ENCODE peak calls at places on chromosome 2, in eight cellular contexts. One of them, this sample, is unnamed.
A peak's percentile ranks its signal among the peaks of the same experiment; 100 is the strongest.

GRCh38 chr2:160043265-160043664 is 19.1 kb downstream of the PLA2R1 start:
- DNase-seq in left lung: no peak
- DNase-seq in osteoblast: no peak
- DNase-seq in PC-3: peak; percentile 66
- DNase-seq in CD4-positive, alpha-beta T cell: no peak
- DNase-seq in right lobe of liver: no peak
- DNase-seq in HepG2: no peak
- DNase-seq in IMR-90: no peak
- DNase-seq in this sample: no peak

GRCh38 chr2:237736783-237737182 is 61.8 kb upstream of the RBM44 start:
- DNase-seq in IMR-90: no peak
- DNase-seq in PC-3: no peak
- DNase-seq in right lobe of liver: no peak
- DNase-seq in left lung: no peak
- DNase-seq in HepG2: no peak
- DNase-seq in CD4-positive, alpha-beta T cell: no peak
- DNase-seq in osteoblast: no peak
- DNase-seq in this sample: no peak

GRCh38 chr2:206198677-206199076 is 39.0 kb downstream of the EEF1B2 start:
- DNase-seq in IMR-90: peak; percentile 28
- DNase-seq in left lung: no peak
- DNase-seq in CD4-positive, alpha-beta T cell: no peak
- DNase-seq in HepG2: no peak
- DNase-seq in right lobe of liver: no peak
- DNase-seq in PC-3: peak; percentile 27
- DNase-seq in osteoblast: peak; percentile 95
- DNase-seq in this sample: no peak

GRCh38 chr2:133157141-133157540 is 411.1 kb downstream of the NCKAP5 start:
- DNase-seq in CD4-positive, alpha-beta T cell: no peak
- DNase-seq in PC-3: no peak
- DNase-seq in right lobe of liver: no peak
- DNase-seq in IMR-90: peak; percentile 37
- DNase-seq in left lung: no peak
- DNase-seq in HepG2: no peak
- DNase-seq in osteoblast: no peak
- DNase-seq in this sample: no peak

GRCh38 chr2:127622561-127623387 is 23.2 kb upstream of the GPR17 start:
- DNase-seq in osteoblast: peak; percentile 86
- DNase-seq in PC-3: no peak
- DNase-seq in IMR-90: no peak
- DNase-seq in left lung: peak; percentile 16
- DNase-seq in CD4-positive, alpha-beta T cell: no peak
- DNase-seq in HepG2: no peak
- DNase-seq in right lobe of liver: peak; percentile 40
- DNase-seq in this sample: no peak

GRCh38 chr2:25257032-25257455 is 84.7 kb downstream of the DNMT3A start:
- DNase-seq in left lung: no peak
- DNase-seq in HepG2: no peak
- DNase-seq in PC-3: no peak
- DNase-seq in right lobe of liver: no peak
- DNase-seq in CD4-positive, alpha-beta T cell: no peak
- DNase-seq in IMR-90: peak; percentile 85
- DNase-seq in osteoblast: peak; percentile 80
- DNase-seq in this sample: peak; percentile 63

GRCh38 chr2:140986456-140986855 is 1144.4 kb downstream of the LRP1B start:
- DNase-seq in IMR-90: no peak
- DNase-seq in right lobe of liver: no peak
- DNase-seq in osteoblast: no peak
- DNase-seq in left lung: no peak
- DNase-seq in CD4-positive, alpha-beta T cell: no peak
- DNase-seq in HepG2: no peak
- DNase-seq in PC-3: no peak
- DNase-seq in this sample: no peak

GRCh38 chr2:44916291-44916690 is 25.2 kb upstream of the SIX3 start:
- DNase-seq in right lobe of liver: no peak
- DNase-seq in IMR-90: no peak
- DNase-seq in HepG2: no peak
- DNase-seq in CD4-positive, alpha-beta T cell: no peak
- DNase-seq in PC-3: no peak
- DNase-seq in osteoblast: no peak
- DNase-seq in left lung: no peak
- DNase-seq in this sample: no peak

GRCh38 chr2:197211881-197212342 is 98.7 kb downstream of the ANKRD44 start:
- DNase-seq in osteoblast: no peak
- DNase-seq in right lobe of liver: no peak
- DNase-seq in CD4-positive, alpha-beta T cell: no peak
- DNase-seq in HepG2: no peak
- DNase-seq in PC-3: no peak
- DNase-seq in left lung: no peak
- DNase-seq in IMR-90: no peak
- DNase-seq in this sample: no peak

GRCh38 chr2:102018823-102019445 is 27.2 kb downstream of the IL1R2 start:
- DNase-seq in CD4-positive, alpha-beta T cell: no peak
- DNase-seq in osteoblast: no peak
- DNase-seq in PC-3: no peak
- DNase-seq in right lobe of liver: no peak
- DNase-seq in IMR-90: peak; percentile 66
- DNase-seq in left lung: no peak
- DNase-seq in HepG2: no peak
- DNase-seq in this sample: no peak

GRCh38 chr2:237931205-237931721 is 35.6 kb upstream of the UBE2F start:
- DNase-seq in osteoblast: peak; percentile 83
- DNase-seq in left lung: no peak
- DNase-seq in PC-3: no peak
- DNase-seq in IMR-90: peak; percentile 92
- DNase-seq in right lobe of liver: no peak
- DNase-seq in HepG2: no peak
- DNase-seq in CD4-positive, alpha-beta T cell: no peak
- DNase-seq in this sample: no peak

GRCh38 chr2:240932001-240932723 is 26.0 kb downstream of the CROCC2 start:
- DNase-seq in right lobe of liver: peak; percentile 42
- DNase-seq in left lung: peak; percentile 19
- DNase-seq in IMR-90: no peak
- DNase-seq in HepG2: no peak
- DNase-seq in PC-3: no peak
- DNase-seq in CD4-positive, alpha-beta T cell: no peak
- DNase-seq in osteoblast: peak; percentile 46
- DNase-seq in this sample: peak; percentile 44

DNA sequence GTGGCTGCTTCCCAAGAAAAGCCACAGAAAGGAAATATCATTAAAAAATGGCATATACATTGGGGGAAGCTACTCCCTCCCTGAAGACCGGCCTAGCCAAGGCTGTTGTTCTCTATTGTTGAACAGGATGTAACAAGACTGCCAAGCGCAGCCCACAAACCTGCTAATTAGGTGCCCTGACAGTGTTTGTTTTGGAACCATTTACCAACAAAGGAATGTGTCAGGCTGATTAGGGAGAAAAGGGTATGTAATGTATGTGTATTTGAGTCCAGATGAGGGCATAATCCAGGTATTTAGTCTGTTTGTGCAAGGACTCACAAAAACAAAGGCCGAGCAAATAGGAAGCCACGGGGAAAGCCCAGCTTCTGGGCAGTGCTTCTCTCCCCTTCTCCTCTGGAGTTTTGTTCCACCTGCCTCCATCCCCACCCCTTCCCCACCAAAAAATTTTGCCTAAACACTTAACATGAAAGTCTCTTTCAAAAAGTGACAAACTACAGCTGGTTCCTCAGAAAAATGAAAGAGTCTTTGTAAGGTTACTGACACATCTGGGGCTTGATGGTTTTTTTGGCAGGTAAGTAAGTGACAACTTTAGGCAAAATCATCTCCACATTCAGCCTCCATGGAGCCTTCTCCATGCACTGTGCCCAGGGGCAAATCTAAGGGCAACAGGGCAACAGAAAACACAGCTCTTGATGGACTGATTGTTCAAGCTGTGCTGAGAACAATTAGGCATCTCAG is 78.3 kb upstream of the FZD5 start:
- DNase-seq in CD4-positive, alpha-beta T cell: no peak
- DNase-seq in HepG2: peak; percentile 99
- DNase-seq in IMR-90: peak; percentile 32
- DNase-seq in left lung: peak; percentile 65
- DNase-seq in osteoblast: no peak
- DNase-seq in PC-3: peak; percentile 84
- DNase-seq in right lobe of liver: no peak
- DNase-seq in this sample: no peak
- H3K27ac ChIP-seq in CD4-positive, alpha-beta T cell: no peak overlapping the region
- H3K27ac ChIP-seq in HepG2: peak overlapping the region; percentile 97
- H3K27ac ChIP-seq in IMR-90: no peak overlapping the region
- H3K27ac ChIP-seq in left lung: peak overlapping the region; percentile 51
- H3K27ac ChIP-seq in osteoblast: no peak overlapping the region
- H3K27ac ChIP-seq in PC-3: no peak overlapping the region
- H3K27ac ChIP-seq in right lobe of liver: peak overlapping the region; percentile 72
- H3K27ac ChIP-seq in this sample: no peak overlapping the region

DNA sequence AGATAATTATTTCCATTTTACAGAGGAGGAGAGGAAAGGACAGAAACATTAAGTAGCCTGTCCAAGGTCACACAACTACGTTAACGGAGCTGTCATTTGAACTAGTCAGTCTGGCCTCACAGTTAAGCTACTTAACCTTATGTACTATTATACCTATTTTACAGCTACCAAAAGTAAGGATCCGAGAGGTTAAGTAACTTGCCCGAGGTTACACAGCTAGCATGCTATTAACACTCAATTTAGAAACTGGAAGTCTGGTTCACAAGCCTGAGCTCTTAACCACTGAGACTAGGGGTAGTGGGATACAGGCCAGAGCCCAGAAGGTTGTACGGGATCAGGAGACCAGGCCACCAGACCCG is 476 bp downstream of the GLB1L start:
- DNase-seq in HepG2: no peak
- DNase-seq in left lung: no peak
- DNase-seq in IMR-90: no peak
- DNase-seq in CD4-positive, alpha-beta T cell: no peak
- DNase-seq in PC-3: no peak
- DNase-seq in right lobe of liver: no peak
- DNase-seq in osteoblast: no peak
- DNase-seq in this sample: no peak
- H3K27ac ChIP-seq in HepG2: peak overlapping the region; percentile 72
- H3K27ac ChIP-seq in left lung: peak overlapping the region; percentile 94
- H3K27ac ChIP-seq in IMR-90: peak overlapping the region; percentile 61
- H3K27ac ChIP-seq in CD4-positive, alpha-beta T cell: peak overlapping the region; percentile 95
- H3K27ac ChIP-seq in PC-3: no peak overlapping the region
- H3K27ac ChIP-seq in right lobe of liver: peak overlapping the region; percentile 94
- H3K27ac ChIP-seq in osteoblast: peak overlapping the region; percentile 95
- H3K27ac ChIP-seq in this sample: peak overlapping the region; percentile 98

GRCh38 chr2:11944311-11944710 is 197.9 kb downstream of the LPIN1 start:
- DNase-seq in right lobe of liver: no peak
- DNase-seq in HepG2: no peak
- DNase-seq in CD4-positive, alpha-beta T cell: no peak
- DNase-seq in osteoblast: no peak
- DNase-seq in PC-3: no peak
- DNase-seq in IMR-90: no peak
- DNase-seq in left lung: no peak
- DNase-seq in this sample: no peak
- H3K27ac ChIP-seq in right lobe of liver: no peak overlapping the region
- H3K27ac ChIP-seq in HepG2: no peak overlapping the region
- H3K27ac ChIP-seq in CD4-positive, alpha-beta T cell: no peak overlapping the region
- H3K27ac ChIP-seq in osteoblast: no peak overlapping the region
- H3K27ac ChIP-seq in PC-3: no peak overlapping the region
- H3K27ac ChIP-seq in IMR-90: no peak overlapping the region
- H3K27ac ChIP-seq in left lung: no peak overlapping the region
- H3K27ac ChIP-seq in this sample: no peak overlapping the region

GRCh38 chr2:231399853-231400667 is 4.5 kb downstream of the B3GNT7 start:
- DNase-seq in left lung: no peak
- DNase-seq in right lobe of liver: no peak
- DNase-seq in osteoblast: peak; percentile 88
- DNase-seq in IMR-90: no peak
- DNase-seq in CD4-positive, alpha-beta T cell: no peak
- DNase-seq in HepG2: peak; percentile 41
- DNase-seq in PC-3: peak; percentile 67
- DNase-seq in this sample: no peak
- H3K27ac ChIP-seq in left lung: peak overlapping the region; percentile 67
- H3K27ac ChIP-seq in right lobe of liver: no peak overlapping the region
- H3K27ac ChIP-seq in osteoblast: no peak overlapping the region
- H3K27ac ChIP-seq in IMR-90: no peak overlapping the region
- H3K27ac ChIP-seq in CD4-positive, alpha-beta T cell: no peak overlapping the region
- H3K27ac ChIP-seq in HepG2: no peak overlapping the region
- H3K27ac ChIP-seq in PC-3: peak overlapping the region; percentile 66
- H3K27ac ChIP-seq in this sample: peak overlapping the region; percentile 76

GRCh38 chr2:171910494-171910893 is 11.8 kb upstream of the HAT1 start:
- DNase-seq in right lobe of liver: no peak
- DNase-seq in osteoblast: no peak
- DNase-seq in PC-3: no peak
- DNase-seq in CD4-positive, alpha-beta T cell: no peak
- DNase-seq in left lung: no peak
- DNase-seq in HepG2: no peak
- DNase-seq in IMR-90: no peak
- DNase-seq in this sample: no peak
- H3K27ac ChIP-seq in right lobe of liver: no peak overlapping the region
- H3K27ac ChIP-seq in osteoblast: no peak overlapping the region
- H3K27ac ChIP-seq in PC-3: no peak overlapping the region
- H3K27ac ChIP-seq in CD4-positive, alpha-beta T cell: no peak overlapping the region
- H3K27ac ChIP-seq in left lung: no peak overlapping the region
- H3K27ac ChIP-seq in HepG2: no peak overlapping the region
- H3K27ac ChIP-seq in IMR-90: no peak overlapping the region
- H3K27ac ChIP-seq in this sample: no peak overlapping the region

GRCh38 chr2:16192416-16193216 is 252.3 kb downstream of the MYCN start:
- DNase-seq in osteoblast: no peak
- DNase-seq in right lobe of liver: no peak
- DNase-seq in HepG2: no peak
- DNase-seq in CD4-positive, alpha-beta T cell: no peak
- DNase-seq in IMR-90: no peak
- DNase-seq in PC-3: no peak
- DNase-seq in left lung: no peak
- DNase-seq in this sample: no peak

GRCh38 chr2:16194931-16195680 is 254.8 kb downstream of the MYCN start:
- DNase-seq in CD4-positive, alpha-beta T cell: no peak
- DNase-seq in PC-3: no peak
- DNase-seq in osteoblast: no peak
- DNase-seq in HepG2: no peak
- DNase-seq in left lung: no peak
- DNase-seq in right lobe of liver: no peak
- DNase-seq in IMR-90: no peak
- DNase-seq in this sample: no peak

GRCh38 chr2:16195681-16196070 is 255.3 kb downstream of the MYCN start:
- DNase-seq in HepG2: no peak
- DNase-seq in CD4-positive, alpha-beta T cell: no peak
- DNase-seq in osteoblast: no peak
- DNase-seq in right lobe of liver: no peak
- DNase-seq in PC-3: no peak
- DNase-seq in IMR-90: no peak
- DNase-seq in left lung: no peak
- DNase-seq in this sample: no peak

GRCh38 chr2:16194096-16194390 is 253.7 kb downstream of the MYCN start:
- DNase-seq in IMR-90: no peak
- DNase-seq in CD4-positive, alpha-beta T cell: no peak
- DNase-seq in right lobe of liver: no peak
- DNase-seq in HepG2: no peak
- DNase-seq in left lung: no peak
- DNase-seq in osteoblast: no peak
- DNase-seq in PC-3: no peak
- DNase-seq in this sample: no peak

GRCh38 chr2:16194530-16194929 is 254.2 kb downstream of the MYCN start:
- DNase-seq in CD4-positive, alpha-beta T cell: no peak
- DNase-seq in IMR-90: no peak
- DNase-seq in right lobe of liver: no peak
- DNase-seq in osteoblast: no peak
- DNase-seq in left lung: no peak
- DNase-seq in HepG2: no peak
- DNase-seq in PC-3: no peak
- DNase-seq in this sample: no peak
- H3K27ac ChIP-seq in CD4-positive, alpha-beta T cell: no peak overlapping the region
- H3K27ac ChIP-seq in IMR-90: no peak overlapping the region
- H3K27ac ChIP-seq in right lobe of liver: no peak overlapping the region
- H3K27ac ChIP-seq in osteoblast: no peak overlapping the region
- H3K27ac ChIP-seq in left lung: no peak overlapping the region
- H3K27ac ChIP-seq in HepG2: no peak overlapping the region
- H3K27ac ChIP-seq in PC-3: no peak overlapping the region
- H3K27ac ChIP-seq in this sample: no peak overlapping the region

This sample was measured in dorsolateral prefrontal cortex.